ENCODE peak calls at places on chromosomes 11 and 22, in seven cellular contexts. T is activated B cell treated with CpG ODN at 0.5 μM for 24 hours; O is D341Med; J is D721Med; E is brain microvascular endothelial cell; X is naive thymus-derived CD8-positive, alpha-beta T cell; C is dorsolateral prefrontal cortex. N is an unnamed sample.

GRCh38 chr22:19984851-19985811 is 31.5 kb downstream of the ARVCF start:
- DNase-seq in T (no peak), O (no peak), J (no peak), E (no peak), X (no peak), C (no peak), N (no peak)

GRCh38 chr22:19631899-19632670 is 82.2 kb upstream of the SEPTIN5 start:
- DNase-seq in T (no peak), O (peak), J (peak), E (peak), X (no peak), C (no peak), N (peak)

GRCh38 chr22:39900306-39901227 is at the start of gene GRAP2:
- DNase-seq in T (no peak), O (no peak), J (no peak), E (no peak), X (peak), C (no peak), N (no peak)

GRCh38 chr11:130548491-130548833 is 100.0 kb downstream of the ADAMTS15 start:
- DNase-seq in T (no peak), O (no peak), J (no peak), E (no peak), X (no peak), C (no peak), N (no peak)

GRCh38 chr11:2521681-2522630 is 77.1 kb downstream of the KCNQ1 start:
- DNase-seq in T (peak), O (peak), J (no peak), E (no peak), X (no peak), C (peak), N (peak)

GRCh38 chr22:28023774-28024173 is 104.7 kb upstream of the PITPNB start:
- DNase-seq in T (no peak), O (peak), J (no peak), E (no peak), X (no peak), C (no peak), N (no peak)

GRCh38 chr11:112016765-112017356 is 8.3 kb upstream of the DLAT start:
- DNase-seq in T (no peak), O (no peak), J (no peak), E (no peak), X (no peak), C (no peak), N (no peak)

GRCh38 chr11:121391914-121392313 is 60.2 kb upstream of the SORL1 start:
- DNase-seq in T (no peak), O (no peak), J (no peak), E (no peak), X (no peak), C (no peak), N (no peak)

GRCh38 chr11:101617735-101618332 is 34.0 kb upstream of the TRPC6 start:
- DNase-seq in T (no peak), O (no peak), J (no peak), E (no peak), X (no peak), C (no peak), N (peak)

GRCh38 chr22:24826710-24827285 is 20.8 kb downstream of the SGSM1 start:
- DNase-seq in T (no peak), O (no peak), J (no peak), E (no peak), X (no peak), C (no peak), N (peak)

GRCh38 chr11:43555811-43556210 is 124.7 kb upstream of the HSD17B12 start:
- DNase-seq in T (no peak), O (no peak), J (no peak), E (peak), X (no peak), C (no peak), N (no peak)

GRCh38 chr11:13009921-13010736 is 1.0 kb downstream of the RASSF10 start:
- DNase-seq in T (no peak), O (peak), J (no peak), E (no peak), X (no peak), C (no peak), N (peak)

GRCh38 chr22:20020533-20021195 is at the start of gene TANGO2:
- DNase-seq in T (peak), O (peak), J (peak), E (peak), X (peak), C (peak), N (peak)

GRCh38 chr11:122882809-122883681 is 486 bp downstream of the JHY start:
- DNase-seq in T (peak), O (peak), J (no peak), E (peak), X (peak), C (peak), N (peak)

GRCh38 chr22:47736166-47737034 is 974.0 kb downstream of the TBC1D22A start:
- DNase-seq in T (no peak), O (no peak), J (no peak), E (no peak), X (no peak), C (no peak), N (peak)

GRCh38 chr11:59283311-59283710 is 70.6 kb upstream of the MPEG1 start:
- DNase-seq in T (no peak), O (no peak), J (no peak), E (no peak), X (no peak), C (no peak), N (no peak)

GRCh38 chr11:2207212-2207611 is 35.6 kb upstream of the TH start:
- DNase-seq in T (no peak), O (no peak), J (no peak), E (no peak), X (no peak), C (no peak), N (peak)

GRCh38 chr22:47591709-47592108 is 829.3 kb downstream of the TBC1D22A start:
- DNase-seq in T (no peak), O (no peak), J (no peak), E (no peak), X (no peak), C (no peak), N (no peak)

GRCh38 chr11:36945384-36945783 is 347.3 kb upstream of the RAG2 start:
- DNase-seq in T (no peak), O (peak), J (no peak), E (no peak), X (no peak), C (no peak), N (no peak)

GRCh38 chr11:9073826-9074225 is 17.6 kb downstream of the SCUBE2 start:
- DNase-seq in T (no peak), O (no peak), J (no peak), E (peak), X (no peak), C (no peak), N (no peak)

GRCh38 chr11:16346975-16347374 is 9.4 kb downstream of the SOX6 start:
- DNase-seq in T (no peak), O (no peak), J (no peak), E (peak), X (no peak), C (no peak), N (peak)

GRCh38 chr11:105000797-105001196 is 22.2 kb downstream of the CASP5 start:
- DNase-seq in T (no peak), O (peak), J (no peak), E (no peak), X (peak), C (no peak), N (no peak)

GRCh38 chr11:61637287-61637686 is 42.9 kb upstream of the DAGLA start:
- DNase-seq in T (no peak), O (no peak), J (no peak), E (no peak), X (no peak), C (no peak), N (no peak)

GRCh38 chr11:9859491-9860305 is 195.8 kb downstream of the SWAP70 start:
- DNase-seq in T (no peak), O (no peak), J (no peak), E (peak), X (no peak), C (no peak), N (no peak)

GRCh38 chr11:34161812-34162506 is 56.5 kb downstream of the NAT10 start:
- DNase-seq in T (no peak), O (no peak), J (no peak), E (peak), X (no peak), C (no peak), N (peak)

GRCh38 chr11:29171350-29171950 is 845.4 kb downstream of the KCNA4 start:
- DNase-seq in T (no peak), O (no peak), J (no peak), E (no peak), X (no peak), C (no peak), N (no peak)

GRCh38 chr11:86230196-86230813 is 14.2 kb upstream of the EED start:
- DNase-seq in T (no peak), O (no peak), J (no peak), E (no peak), X (no peak), C (no peak), N (no peak)

GRCh38 chr11:75313457-75314272 is 37.8 kb downstream of the ARRB1 start:
- DNase-seq in T (no peak), O (peak), J (peak), E (peak), X (no peak), C (no peak), N (peak)

GRCh38 chr11:28703371-28703770 is 595.2 kb downstream of the METTL15 start:
- DNase-seq in T (no peak), O (no peak), J (no peak), E (no peak), X (no peak), C (no peak), N (no peak)

GRCh38 chr22:38715176-38715764 is 9.5 kb downstream of the GTPBP1 start:
- DNase-seq in T (no peak), O (no peak), J (no peak), E (no peak), X (no peak), C (no peak), N (no peak)

GRCh38 chr11:26849009-26849408 is 127.1 kb upstream of the SLC5A12 start:
- DNase-seq in T (no peak), O (no peak), J (no peak), E (no peak), X (no peak), C (no peak), N (peak)

GRCh38 chr11:61958590-61958989 is 8.4 kb downstream of the BEST1 start:
- DNase-seq in T (no peak), O (no peak), J (peak), E (no peak), X (no peak), C (peak), N (no peak)

GRCh38 chr11:79119491-79120284 is 321.1 kb downstream of the TENM4 start:
- DNase-seq in T (no peak), O (peak), J (peak), E (no peak), X (no peak), C (no peak), N (peak)

GRCh38 chr11:129946256-129946655 is 50.9 kb upstream of the NFRKB start:
- DNase-seq in T (no peak), O (no peak), J (no peak), E (no peak), X (no peak), C (no peak), N (no peak)

GRCh38 chr11:61362542-61362875 is 335 bp downstream of the TMEM138 start:
- DNase-seq in T (no peak), O (peak), J (no peak), E (peak), X (peak), C (no peak), N (no peak)

GRCh38 chr11:18794956-18795355 is 3.4 kb upstream of the PTPN5 start:
- DNase-seq in T (no peak), O (no peak), J (no peak), E (no peak), X (no peak), C (no peak), N (no peak)

GRCh38 chr11:30406978-30407762 is 84.3 kb downstream of the ARL14EP start:
- DNase-seq in T (no peak), O (no peak), J (no peak), E (no peak), X (no peak), C (no peak), N (peak)

GRCh38 chr11:61820174-61820573 is 3.4 kb upstream of the FADS1 start:
- DNase-seq in T (no peak), O (no peak), J (no peak), E (peak), X (no peak), C (no peak), N (no peak)

GRCh38 chr11:60950933-60951610 is 904 bp downstream of the SLC15A3 start:
- DNase-seq in T (no peak), O (no peak), J (no peak), E (no peak), X (peak), C (peak), N (no peak)

N was measured in islet precursor cell.